ENCODE peak calls at places on chromosomes 12 and 14, in seven cellular contexts. One of them, this sample, is unnamed.

GRCh38 chr12:5012337-5012736 is 31.3 kb upstream of the KCNA5 start:
- DNase-seq in left lung: no peak
- DNase-seq in stimulated activated CD4-positive, alpha-beta T cell treated with anti-CD3 and anti-CD28 coated beads, Interleukin-2, amount 100 ng/mL, for 48 hours: no peak
- DNase-seq in HS-5: no peak
- DNase-seq in CD8-positive, alpha-beta T cell: no peak
- DNase-seq in gastrocnemius medialis: peak
- DNase-seq in GM13977: no peak
- DNase-seq in this sample: no peak

GRCh38 chr12:106114084-106115068 is 24.4 kb downstream of the NUAK1 start:
- DNase-seq in left lung: no peak
- DNase-seq in stimulated activated CD4-positive, alpha-beta T cell treated with anti-CD3 and anti-CD28 coated beads, Interleukin-2, amount 100 ng/mL, for 48 hours: no peak
- DNase-seq in HS-5: no peak
- DNase-seq in CD8-positive, alpha-beta T cell: no peak
- DNase-seq in gastrocnemius medialis: peak
- DNase-seq in GM13977: no peak
- DNase-seq in this sample: no peak

GRCh38 chr12:42039146-42039545 is 105.5 kb downstream of the GXYLT1 start:
- DNase-seq in left lung: no peak
- DNase-seq in stimulated activated CD4-positive, alpha-beta T cell treated with anti-CD3 and anti-CD28 coated beads, Interleukin-2, amount 100 ng/mL, for 48 hours: no peak
- DNase-seq in HS-5: peak
- DNase-seq in CD8-positive, alpha-beta T cell: no peak
- DNase-seq in gastrocnemius medialis: peak
- DNase-seq in GM13977: no peak
- DNase-seq in this sample: no peak

GRCh38 chr12:24069532-24070395 is 120.3 kb upstream of the SOX5 start:
- DNase-seq in left lung: no peak
- DNase-seq in stimulated activated CD4-positive, alpha-beta T cell treated with anti-CD3 and anti-CD28 coated beads, Interleukin-2, amount 100 ng/mL, for 48 hours: no peak
- DNase-seq in HS-5: no peak
- DNase-seq in CD8-positive, alpha-beta T cell: no peak
- DNase-seq in gastrocnemius medialis: no peak
- DNase-seq in GM13977: no peak
- DNase-seq in this sample: no peak

GRCh38 chr14:100015251-100015655 is 50.0 kb upstream of the EVL start:
- DNase-seq in left lung: no peak
- DNase-seq in stimulated activated CD4-positive, alpha-beta T cell treated with anti-CD3 and anti-CD28 coated beads, Interleukin-2, amount 100 ng/mL, for 48 hours: no peak
- DNase-seq in HS-5: no peak
- DNase-seq in CD8-positive, alpha-beta T cell: no peak
- DNase-seq in gastrocnemius medialis: no peak
- DNase-seq in GM13977: peak
- DNase-seq in this sample: no peak

GRCh38 chr14:75711796-75712211 is 50.8 kb downstream of the TTLL5 start:
- DNase-seq in left lung: peak
- DNase-seq in stimulated activated CD4-positive, alpha-beta T cell treated with anti-CD3 and anti-CD28 coated beads, Interleukin-2, amount 100 ng/mL, for 48 hours: no peak
- DNase-seq in HS-5: peak
- DNase-seq in CD8-positive, alpha-beta T cell: no peak
- DNase-seq in gastrocnemius medialis: peak
- DNase-seq in GM13977: peak
- DNase-seq in this sample: peak

GRCh38 chr14:91300283-91300841 is 55.9 kb upstream of the GPR68 start:
- DNase-seq in left lung: no peak
- DNase-seq in stimulated activated CD4-positive, alpha-beta T cell treated with anti-CD3 and anti-CD28 coated beads, Interleukin-2, amount 100 ng/mL, for 48 hours: no peak
- DNase-seq in HS-5: no peak
- DNase-seq in CD8-positive, alpha-beta T cell: no peak
- DNase-seq in gastrocnemius medialis: no peak
- DNase-seq in GM13977: no peak
- DNase-seq in this sample: no peak

GRCh38 chr12:124563809-124564208 is 3.6 kb downstream of the NCOR2 start:
- DNase-seq in left lung: no peak
- DNase-seq in stimulated activated CD4-positive, alpha-beta T cell treated with anti-CD3 and anti-CD28 coated beads, Interleukin-2, amount 100 ng/mL, for 48 hours: no peak
- DNase-seq in HS-5: no peak
- DNase-seq in CD8-positive, alpha-beta T cell: no peak
- DNase-seq in gastrocnemius medialis: no peak
- DNase-seq in GM13977: no peak
- DNase-seq in this sample: no peak

GRCh38 chr12:103768467-103769123 is 72.4 kb downstream of the NT5DC3 start:
- DNase-seq in left lung: no peak
- DNase-seq in stimulated activated CD4-positive, alpha-beta T cell treated with anti-CD3 and anti-CD28 coated beads, Interleukin-2, amount 100 ng/mL, for 48 hours: no peak
- DNase-seq in HS-5: no peak
- DNase-seq in CD8-positive, alpha-beta T cell: no peak
- DNase-seq in gastrocnemius medialis: no peak
- DNase-seq in GM13977: no peak
- DNase-seq in this sample: no peak

GRCh38 chr12:25971675-25972035 is 13.2 kb downstream of the RASSF8 start:
- DNase-seq in left lung: no peak
- DNase-seq in stimulated activated CD4-positive, alpha-beta T cell treated with anti-CD3 and anti-CD28 coated beads, Interleukin-2, amount 100 ng/mL, for 48 hours: no peak
- DNase-seq in HS-5: no peak
- DNase-seq in CD8-positive, alpha-beta T cell: no peak
- DNase-seq in gastrocnemius medialis: no peak
- DNase-seq in GM13977: no peak
- DNase-seq in this sample: no peak